ENCODE peak calls at places on chromosomes 12 and 14, in six cellular contexts. G is mucosa of descending colon, O is HCT116, X is breast epithelium, C is Peyer's patch, A is Caco-2. U is an unnamed sample.

GRCh38 chr12:9943244-9943643 is 11.1 kb upstream of the CLEC2A start:
- DNase-seq in O (no peak), X (no peak), A (no peak), G (peak; percentile 22), C (no peak), U (peak; percentile 84)

GRCh38 chr14:55684956-55685584 is 105.1 kb downstream of the KTN1 start:
- DNase-seq in A (no peak), G (no peak), O (no peak), X (no peak), C (no peak), U (no peak)

GRCh38 chr12:115947696-115948062 is 329.8 kb downstream of the MED13L start:
- DNase-seq in X (no peak), O (no peak), A (no peak), C (no peak), G (no peak), U (no peak)

GRCh38 chr12:28023156-28023887 is 50.8 kb upstream of the PTHLH start:
- DNase-seq in X (no peak), O (peak; percentile 53), A (no peak), C (no peak), G (no peak), U (no peak)

GRCh38 chr14:100093322-100093721 is 28.1 kb downstream of the EVL start:
- DNase-seq in C (no peak), G (no peak), A (no peak), X (no peak), O (no peak), U (no peak)

GRCh38 chr12:48924617-48925217 is 575 bp downstream of the FKBP11 start:
- DNase-seq in X (peak; percentile 49), A (peak; percentile 81), G (peak; percentile 79), O (no peak), C (peak; percentile 68), U (peak; percentile 92)

GRCh38 chr12:31817120-31817519 is 88.3 kb upstream of the AMN1 start:
- DNase-seq in G (no peak), A (no peak), X (no peak), O (no peak), C (no peak), U (no peak)

GRCh38 chr12:10052111-10052913 is 21.8 kb downstream of the CLEC9A start:
- DNase-seq in G (no peak), C (no peak), O (no peak), X (no peak), A (no peak), U (no peak)

GRCh38 chr14:104632781-104633180 is 28.2 kb upstream of the TMEM179 start:
- DNase-seq in X (no peak), A (no peak), G (no peak), C (no peak), O (no peak), U (no peak)

GRCh38 chr12:100718212-100718611 is 76.4 kb upstream of the ANO4 start:
- DNase-seq in A (no peak), O (no peak), X (no peak), C (no peak), G (no peak), U (no peak)

GRCh38 chr12:46446645-46447044 is 74.1 kb upstream of the SLC38A2 start:
- DNase-seq in G (no peak), O (no peak), A (no peak), X (no peak), C (no peak), U (no peak)

GRCh38 chr12:123546281-123546680 is 12.8 kb upstream of the RILPL1 start:
- DNase-seq in C (no peak), G (no peak), X (no peak), A (no peak), O (no peak), U (no peak)

GRCh38 chr12:6943719-6944380 is at the start of the genes C12orf57 and RNU7-1:
- DNase-seq in A (peak; percentile 96), G (peak; percentile 83), C (peak; percentile 80), O (peak; percentile 96), X (peak; percentile 84), U (peak; percentile 91)

GRCh38 chr14:74514471-74514932 is 20.9 kb downstream of the ISCA2 start:
- DNase-seq in X (peak; percentile 92), A (no peak), O (no peak), C (peak; percentile 45), G (peak; percentile 24), U (peak; percentile 73)

GRCh38 chr14:74852922-74853530 is 22.9 kb downstream of the PROX2 start:
- DNase-seq in X (no peak), A (no peak), G (no peak), O (no peak), C (no peak), U (no peak)

GRCh38 chr12:117671734-117672133 is 297.1 kb downstream of the KSR2 start:
- DNase-seq in G (peak; percentile 31), A (peak; percentile 47), C (peak; percentile 57), O (peak; percentile 29), X (no peak), U (no peak)

GRCh38 chr14:105228562-105228961 is 19.8 kb upstream of the BTBD6 start:
- DNase-seq in A (no peak), X (no peak), G (no peak), C (no peak), O (no peak), U (no peak)

GRCh38 chr12:69028941-69029729 is 96.2 kb upstream of the CPM start:
- DNase-seq in A (no peak), G (no peak), O (no peak), X (no peak), C (no peak), U (no peak)

GRCh38 chr14:52333108-52333507 is 19.0 kb downstream of the PTGER2 start:
- DNase-seq in A (no peak), O (no peak), C (no peak), G (no peak), X (no peak), U (no peak)

GRCh38 chr14:101233861-101234587 is 327.3 kb upstream of the DIO3 start:
- DNase-seq in C (no peak), A (peak; percentile 13), O (no peak), G (no peak), X (no peak), U (no peak)

GRCh38 chr12:45305904-45306303 is 90.0 kb downstream of the ANO6 start:
- DNase-seq in X (peak; percentile 29), C (no peak), G (no peak), A (no peak), O (no peak), U (no peak)

GRCh38 chr12:45310627-45310968 is 94.7 kb downstream of the ANO6 start:
- DNase-seq in A (no peak), O (no peak), C (no peak), G (no peak), X (no peak), U (no peak)

GRCh38 chr12:45312012-45312411 is 96.1 kb downstream of the ANO6 start:
- DNase-seq in X (no peak), G (no peak), A (no peak), C (no peak), O (no peak), U (no peak)

GRCh38 chr12:45314770-45315169 is 98.9 kb downstream of the ANO6 start:
- DNase-seq in G (no peak), O (no peak), X (no peak), A (no peak), C (no peak), U (no peak)

DNA sequence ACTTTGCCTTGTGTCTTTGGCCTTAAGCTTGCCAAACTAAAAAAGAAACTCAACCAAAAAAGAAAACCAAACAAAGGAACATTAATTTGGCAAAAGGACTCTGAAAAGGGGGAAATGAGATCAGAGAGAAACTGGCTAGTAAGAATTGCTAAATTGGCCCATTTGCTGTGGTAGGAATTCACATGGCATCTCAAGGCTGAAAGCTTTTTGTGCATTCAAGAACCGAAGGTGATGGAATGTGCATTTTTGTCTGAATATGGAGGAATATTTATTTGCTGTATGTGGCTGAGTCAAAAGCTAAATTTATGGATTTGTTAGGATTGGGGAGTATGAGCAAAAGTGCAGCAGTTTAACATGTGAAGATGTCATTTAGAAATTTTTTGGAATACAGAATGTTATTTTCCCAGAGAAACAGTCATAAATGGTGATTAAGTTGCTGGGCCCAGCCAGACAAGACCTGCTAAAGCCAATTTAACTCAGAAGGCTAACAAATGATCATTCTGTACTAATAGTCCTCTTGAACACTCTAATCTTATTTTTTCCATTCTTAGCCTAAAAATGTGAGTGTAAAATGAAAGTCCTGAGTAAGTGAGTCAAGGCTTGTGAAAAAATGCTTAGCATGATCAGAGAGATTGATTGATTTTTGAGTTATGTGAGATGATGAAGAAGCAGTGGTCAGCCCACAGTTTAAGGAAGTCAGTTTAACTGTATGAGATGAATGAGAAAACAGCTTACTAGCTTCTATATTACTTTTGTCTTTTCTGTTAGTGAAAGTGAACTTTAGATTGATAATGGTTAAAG is 94.1 kb downstream of the ANO6 start:
- DNase-seq in G (no peak), X (no peak), O (no peak), A (no peak), C (no peak), U (no peak)
- TF ChIP-seq CTCF in G (no peak), X (peak; percentile 15), O (no peak), A (no peak), C (no peak), U (no peak)

DNA sequence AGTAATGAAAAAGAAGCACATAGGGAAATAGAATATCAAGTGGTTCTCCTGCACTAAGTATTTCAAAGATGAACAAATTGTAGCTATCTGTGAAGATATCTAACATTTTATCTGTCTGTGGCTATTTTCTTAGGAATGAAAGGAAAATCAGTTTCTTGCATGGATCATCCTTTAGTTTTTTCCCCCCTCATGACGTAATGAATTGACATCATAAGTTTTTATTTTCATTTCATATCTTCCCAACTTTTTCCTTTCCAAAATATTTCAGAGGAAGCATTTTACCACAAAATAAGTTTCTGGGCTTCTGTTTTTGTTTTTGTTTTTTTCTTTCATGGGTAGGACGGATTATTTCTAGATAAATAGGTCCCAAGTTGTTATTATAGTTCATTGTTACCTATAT is 996.6 kb downstream of the TMEM121 start:
- DNase-seq in X (no peak), C (no peak), O (no peak), G (no peak), A (no peak), U (no peak)
- H3K9me3 ChIP-seq in X (no peaks in the 10 kb centered on the region), C (no peaks in the 10 kb centered on the region), O (peaks cover 4% of the 10 kb centered on the region), G (no peaks in the 10 kb centered on the region), A (no peaks in the 10 kb centered on the region), U (no peaks in the 10 kb centered on the region)

DNA sequence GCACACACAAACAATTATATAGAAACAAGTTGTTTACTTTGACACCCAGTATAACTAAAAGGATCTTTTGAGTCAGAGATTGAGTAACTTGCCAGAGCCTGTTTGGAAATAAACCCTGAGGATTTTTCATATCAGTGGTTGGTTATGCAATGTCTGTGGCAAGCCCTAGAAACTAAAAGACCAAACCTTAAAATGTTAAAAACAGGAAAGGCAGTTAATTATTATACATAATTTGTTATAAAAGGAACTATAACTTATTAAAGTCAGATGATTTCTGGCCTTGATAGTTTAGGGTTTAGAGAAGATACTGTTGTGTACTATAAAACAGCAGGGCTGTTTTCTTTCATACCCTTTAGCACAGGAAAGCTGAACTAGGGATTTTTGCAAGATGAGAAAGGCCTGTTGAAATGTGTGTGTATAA is 44.1 kb downstream of the PSEN1 start:
- DNase-seq in X (no peak), O (no peak), A (no peak), G (no peak), C (no peak), U (no peak)
- H3K36me3 ChIP-seq in X (no peaks in the 10 kb centered on the region), O (peaks cover 2% of the 10 kb centered on the region), A (peaks cover 2% of the 10 kb centered on the region), G (peaks cover 7% of the 10 kb centered on the region), C (no peaks in the 10 kb centered on the region), U (no peaks in the 10 kb centered on the region)

DNA sequence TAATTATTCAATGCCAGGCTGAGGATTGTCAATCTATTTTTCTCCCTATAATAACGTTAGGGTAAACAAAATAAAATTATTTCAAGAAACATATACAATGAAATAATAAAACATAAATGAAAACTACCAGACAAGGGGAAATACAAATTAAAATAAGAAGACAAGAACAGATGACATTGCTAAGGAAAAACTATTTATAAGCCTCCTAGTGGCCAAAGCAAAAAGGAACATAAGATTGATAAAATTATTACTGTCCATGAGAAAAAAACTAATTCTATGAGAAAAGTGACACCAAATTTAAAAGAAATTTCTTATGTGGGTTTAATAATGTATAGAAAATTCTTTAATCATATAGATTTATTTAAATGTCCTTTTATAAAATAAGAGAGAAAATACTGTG is 294.7 kb downstream of the TTC6 start:
- DNase-seq in O (no peak), C (no peak), G (no peak), A (no peak), X (no peak), U (no peak)
- TF ChIP-seq CTCF in O (peak; percentile 46), C (no peak), G (no peak), A (peak; percentile 14), X (no peak), U (no peak)